ENCODE peak calls at places on chromosomes 11 and 22, in eight cellular contexts. One of them, this sample, is unnamed.

GRCh38 chr11:107653077-107653476 is 58.8 kb downstream of the SLN start:
- DNase-seq in heart left ventricle: no peak
- DNase-seq in AG04450: no peak
- DNase-seq in fibroblast of lung: no peak
- DNase-seq in gastrocnemius medialis: no peak
- DNase-seq in lower lobe of right lung: no peak
- DNase-seq in left ventricle myocardium inferior: no peak
- DNase-seq in H9: no peak
- DNase-seq in this sample: no peak

GRCh38 chr11:12195773-12196172 is 85.4 kb downstream of the MICAL2 start:
- DNase-seq in heart left ventricle: no peak
- DNase-seq in AG04450: no peak
- DNase-seq in fibroblast of lung: no peak
- DNase-seq in gastrocnemius medialis: no peak
- DNase-seq in lower lobe of right lung: no peak
- DNase-seq in left ventricle myocardium inferior: no peak
- DNase-seq in H9: no peak
- DNase-seq in this sample: no peak

GRCh38 chr22:40739723-40740122 is 60.4 kb downstream of the MCHR1 start:
- DNase-seq in heart left ventricle: no peak
- DNase-seq in AG04450: no peak
- DNase-seq in fibroblast of lung: no peak
- DNase-seq in gastrocnemius medialis: no peak
- DNase-seq in lower lobe of right lung: no peak
- DNase-seq in left ventricle myocardium inferior: no peak
- DNase-seq in H9: no peak
- DNase-seq in this sample: peak; percentile 28

GRCh38 chr11:57379732-57380131 is 1.2 kb downstream of the PRG3 start:
- DNase-seq in heart left ventricle: no peak
- DNase-seq in AG04450: no peak
- DNase-seq in fibroblast of lung: peak; percentile 29
- DNase-seq in gastrocnemius medialis: no peak
- DNase-seq in lower lobe of right lung: no peak
- DNase-seq in left ventricle myocardium inferior: no peak
- DNase-seq in H9: peak; percentile 80
- DNase-seq in this sample: peak; percentile 25

GRCh38 chr11:16843307-16843706 is 104.9 kb downstream of the C11orf58 start:
- DNase-seq in heart left ventricle: no peak
- DNase-seq in AG04450: no peak
- DNase-seq in fibroblast of lung: no peak
- DNase-seq in gastrocnemius medialis: no peak
- DNase-seq in lower lobe of right lung: no peak
- DNase-seq in left ventricle myocardium inferior: no peak
- DNase-seq in H9: no peak
- DNase-seq in this sample: no peak

GRCh38 chr22:17787159-17788022 is 13.1 kb upstream of the BID start:
- DNase-seq in heart left ventricle: no peak
- DNase-seq in AG04450: no peak
- DNase-seq in fibroblast of lung: no peak
- DNase-seq in gastrocnemius medialis: peak; percentile 51
- DNase-seq in lower lobe of right lung: no peak
- DNase-seq in left ventricle myocardium inferior: no peak
- DNase-seq in H9: no peak
- DNase-seq in this sample: no peak

GRCh38 chr11:1196516-1197391 is 26.1 kb upstream of the MUC5B start:
- DNase-seq in heart left ventricle: peak; percentile 49
- DNase-seq in AG04450: no peak
- DNase-seq in fibroblast of lung: no peak
- DNase-seq in gastrocnemius medialis: no peak
- DNase-seq in lower lobe of right lung: peak; percentile 36
- DNase-seq in left ventricle myocardium inferior: peak; percentile 11
- DNase-seq in H9: peak; percentile 20
- DNase-seq in this sample: no peak

GRCh38 chr11:70312401-70313357 is 42.2 kb downstream of the PPFIA1 start:
- DNase-seq in heart left ventricle: no peak
- DNase-seq in AG04450: no peak
- DNase-seq in fibroblast of lung: no peak
- DNase-seq in gastrocnemius medialis: no peak
- DNase-seq in lower lobe of right lung: no peak
- DNase-seq in left ventricle myocardium inferior: no peak
- DNase-seq in H9: peak; percentile 52
- DNase-seq in this sample: no peak

GRCh38 chr11:104134760-104135159 is 29.2 kb downstream of the PDGFD start:
- DNase-seq in heart left ventricle: no peak
- DNase-seq in AG04450: no peak
- DNase-seq in fibroblast of lung: no peak
- DNase-seq in gastrocnemius medialis: no peak
- DNase-seq in lower lobe of right lung: no peak
- DNase-seq in left ventricle myocardium inferior: no peak
- DNase-seq in H9: no peak
- DNase-seq in this sample: peak; percentile 50

GRCh38 chr11:6799402-6799801 is at the start of gene OR6A2:
- DNase-seq in heart left ventricle: no peak
- DNase-seq in AG04450: no peak
- DNase-seq in fibroblast of lung: no peak
- DNase-seq in gastrocnemius medialis: no peak
- DNase-seq in lower lobe of right lung: no peak
- DNase-seq in left ventricle myocardium inferior: no peak
- DNase-seq in H9: no peak
- DNase-seq in this sample: no peak

GRCh38 chr11:101466352-101466751 is 117.5 kb downstream of the TRPC6 start:
- DNase-seq in heart left ventricle: no peak
- DNase-seq in AG04450: no peak
- DNase-seq in fibroblast of lung: no peak
- DNase-seq in gastrocnemius medialis: no peak
- DNase-seq in lower lobe of right lung: no peak
- DNase-seq in left ventricle myocardium inferior: no peak
- DNase-seq in H9: peak; percentile 40
- DNase-seq in this sample: no peak

GRCh38 chr22:19815823-19816290 is 38.8 kb downstream of the GNB1L start:
- DNase-seq in heart left ventricle: no peak
- DNase-seq in AG04450: no peak
- DNase-seq in fibroblast of lung: no peak
- DNase-seq in gastrocnemius medialis: no peak
- DNase-seq in lower lobe of right lung: no peak
- DNase-seq in left ventricle myocardium inferior: no peak
- DNase-seq in H9: no peak
- DNase-seq in this sample: no peak

GRCh38 chr22:49371325-49372110 is 456.2 kb downstream of the BRD1 start:
- DNase-seq in heart left ventricle: no peak
- DNase-seq in AG04450: no peak
- DNase-seq in fibroblast of lung: no peak
- DNase-seq in gastrocnemius medialis: no peak
- DNase-seq in lower lobe of right lung: peak; percentile 30
- DNase-seq in left ventricle myocardium inferior: no peak
- DNase-seq in H9: peak; percentile 20
- DNase-seq in this sample: no peak

GRCh38 chr11:113014731-113015455 is 53.7 kb downstream of the NCAM1 start:
- DNase-seq in heart left ventricle: peak; percentile 78
- DNase-seq in AG04450: no peak
- DNase-seq in fibroblast of lung: peak; percentile 14
- DNase-seq in gastrocnemius medialis: peak; percentile 41
- DNase-seq in lower lobe of right lung: peak; percentile 48
- DNase-seq in left ventricle myocardium inferior: peak; percentile 71
- DNase-seq in H9: no peak
- DNase-seq in this sample: no peak

GRCh38 chr11:83537131-83537610 is 251.0 kb upstream of the CCDC90B start:
- DNase-seq in heart left ventricle: no peak
- DNase-seq in AG04450: no peak
- DNase-seq in fibroblast of lung: no peak
- DNase-seq in gastrocnemius medialis: no peak
- DNase-seq in lower lobe of right lung: no peak
- DNase-seq in left ventricle myocardium inferior: no peak
- DNase-seq in H9: no peak
- DNase-seq in this sample: no peak

GRCh38 chr11:82722236-82722635 is 11.4 kb downstream of the FAM181B start:
- DNase-seq in heart left ventricle: no peak
- DNase-seq in AG04450: no peak
- DNase-seq in fibroblast of lung: no peak
- DNase-seq in gastrocnemius medialis: no peak
- DNase-seq in lower lobe of right lung: no peak
- DNase-seq in left ventricle myocardium inferior: no peak
- DNase-seq in H9: no peak
- DNase-seq in this sample: no peak

GRCh38 chr22:23820748-23821211 is 18.0 kb downstream of the DERL3 start:
- DNase-seq in heart left ventricle: no peak
- DNase-seq in AG04450: no peak
- DNase-seq in fibroblast of lung: no peak
- DNase-seq in gastrocnemius medialis: no peak
- DNase-seq in lower lobe of right lung: peak; percentile 26
- DNase-seq in left ventricle myocardium inferior: no peak
- DNase-seq in H9: no peak
- DNase-seq in this sample: no peak

GRCh38 chr11:12683857-12684256 is 9.6 kb downstream of the TEAD1 start:
- DNase-seq in heart left ventricle: no peak
- DNase-seq in AG04450: no peak
- DNase-seq in fibroblast of lung: peak; percentile 49
- DNase-seq in gastrocnemius medialis: no peak
- DNase-seq in lower lobe of right lung: no peak
- DNase-seq in left ventricle myocardium inferior: no peak
- DNase-seq in H9: no peak
- DNase-seq in this sample: no peak

GRCh38 chr11:2090172-2091111 is 48.7 kb downstream of the IGF2 start:
- DNase-seq in heart left ventricle: no peak
- DNase-seq in AG04450: no peak
- DNase-seq in fibroblast of lung: no peak
- DNase-seq in gastrocnemius medialis: no peak
- DNase-seq in lower lobe of right lung: peak; percentile 41
- DNase-seq in left ventricle myocardium inferior: no peak
- DNase-seq in H9: peak; percentile 15
- DNase-seq in this sample: no peak

GRCh38 chr11:111429066-111429506 is 50.0 kb upstream of the POU2AF1 start:
- DNase-seq in heart left ventricle: peak; percentile 12
- DNase-seq in AG04450: no peak
- DNase-seq in fibroblast of lung: peak; percentile 71
- DNase-seq in gastrocnemius medialis: no peak
- DNase-seq in lower lobe of right lung: no peak
- DNase-seq in left ventricle myocardium inferior: peak; percentile 26
- DNase-seq in H9: peak; percentile 57
- DNase-seq in this sample: peak; percentile 23

GRCh38 chr22:22759889-22760546 is 115.6 kb downstream of the GGTLC2 start:
- DNase-seq in heart left ventricle: no peak
- DNase-seq in AG04450: no peak
- DNase-seq in fibroblast of lung: no peak
- DNase-seq in gastrocnemius medialis: no peak
- DNase-seq in lower lobe of right lung: no peak
- DNase-seq in left ventricle myocardium inferior: no peak
- DNase-seq in H9: no peak
- DNase-seq in this sample: no peak

DNA sequence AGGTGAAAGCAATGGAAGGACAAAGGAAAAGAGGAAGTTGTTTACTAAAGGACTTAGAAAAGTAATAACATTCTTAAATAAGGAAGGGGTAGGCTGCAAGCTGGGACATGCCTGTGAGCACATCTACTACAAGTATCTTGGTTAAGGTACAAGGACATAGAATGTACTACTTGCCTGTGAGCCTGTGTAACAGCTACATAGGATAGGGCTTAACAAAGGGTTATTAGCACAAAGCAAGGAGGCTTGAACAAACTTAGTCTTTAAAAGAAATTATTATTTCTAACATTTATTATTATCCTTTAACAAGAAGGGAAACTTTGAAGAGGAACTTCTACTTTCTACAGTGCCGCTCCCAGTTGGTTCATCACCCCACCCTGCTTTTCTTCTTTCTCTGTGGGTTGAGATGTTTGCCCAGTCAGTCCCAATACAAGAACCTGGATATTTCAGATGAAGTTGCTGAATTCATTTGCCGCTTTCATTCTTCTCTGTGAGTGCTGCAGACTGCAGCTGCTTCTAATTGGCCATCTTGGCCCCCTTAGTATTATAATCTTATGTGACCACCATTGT is 87.5 kb downstream of the PRMT3 start:
- DNase-seq in heart left ventricle: no peak
- DNase-seq in AG04450: no peak
- DNase-seq in fibroblast of lung: no peak
- DNase-seq in gastrocnemius medialis: no peak
- DNase-seq in lower lobe of right lung: no peak
- DNase-seq in left ventricle myocardium inferior: no peak
- DNase-seq in H9: no peak
- DNase-seq in this sample: no peak
- H3K27ac ChIP-seq in heart left ventricle: peak overlapping the region; percentile 34
- H3K27ac ChIP-seq in AG04450: no peak overlapping the region
- H3K27ac ChIP-seq in fibroblast of lung: no peak overlapping the region
- H3K27ac ChIP-seq in gastrocnemius medialis: peak overlapping the region; percentile 60
- H3K27ac ChIP-seq in lower lobe of right lung: peak overlapping the region; percentile 14
- H3K27ac ChIP-seq in left ventricle myocardium inferior: peak overlapping the region; percentile 83
- H3K27ac ChIP-seq in H9: peak overlapping the region; percentile 62
- H3K27ac ChIP-seq in this sample: no peak overlapping the region

GRCh38 chr11:73209892-73210291 is 8.2 kb upstream of the P2RY2 start:
- DNase-seq in heart left ventricle: no peak
- DNase-seq in AG04450: no peak
- DNase-seq in fibroblast of lung: no peak
- DNase-seq in gastrocnemius medialis: no peak
- DNase-seq in lower lobe of right lung: no peak
- DNase-seq in left ventricle myocardium inferior: no peak
- DNase-seq in H9: no peak
- DNase-seq in this sample: no peak
- TF ChIP-seq CTCF in heart left ventricle: no peak
- TF ChIP-seq CTCF in AG04450: no peak
- TF ChIP-seq CTCF in fibroblast of lung: no peak
- TF ChIP-seq CTCF in gastrocnemius medialis: no peak
- TF ChIP-seq CTCF in lower lobe of right lung: no peak
- TF ChIP-seq CTCF in left ventricle myocardium inferior: no peak
- TF ChIP-seq CTCF in H9: no peak
- TF ChIP-seq CTCF in this sample: no peak

GRCh38 chr11:61872935-61873565 is 18.3 kb downstream of the FADS3 start:
- DNase-seq in heart left ventricle: no peak
- DNase-seq in AG04450: no peak
- DNase-seq in fibroblast of lung: no peak
- DNase-seq in gastrocnemius medialis: no peak
- DNase-seq in lower lobe of right lung: no peak
- DNase-seq in left ventricle myocardium inferior: no peak
- DNase-seq in H9: no peak
- DNase-seq in this sample: no peak
- H3K27ac ChIP-seq in heart left ventricle: no peak overlapping the region
- H3K27ac ChIP-seq in AG04450: no peak overlapping the region
- H3K27ac ChIP-seq in fibroblast of lung: no peak overlapping the region
- H3K27ac ChIP-seq in gastrocnemius medialis: no peak overlapping the region
- H3K27ac ChIP-seq in lower lobe of right lung: no peak overlapping the region
- H3K27ac ChIP-seq in left ventricle myocardium inferior: peak overlapping the region; percentile 89
- H3K27ac ChIP-seq in H9: no peak overlapping the region
- H3K27ac ChIP-seq in this sample: no peak overlapping the region

DNA sequence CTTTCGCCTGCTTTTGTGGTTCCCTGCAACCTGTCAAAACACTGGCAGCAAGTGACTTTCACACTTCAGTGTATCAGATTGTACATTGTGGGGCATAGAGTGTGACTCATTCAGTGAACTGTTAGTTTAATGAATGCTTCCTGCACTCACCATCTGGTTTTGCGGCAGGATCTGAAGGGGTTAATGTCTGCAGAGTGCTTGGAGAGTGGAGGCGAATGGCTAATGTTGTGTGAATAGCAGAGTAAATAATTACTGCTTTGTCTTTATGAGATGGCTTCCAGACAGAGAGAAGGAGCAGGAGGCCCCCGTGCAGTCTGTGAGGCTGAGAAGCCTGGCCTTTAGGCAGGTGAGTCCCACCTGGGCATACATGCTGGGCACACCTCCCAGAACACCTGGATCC is 454.3 kb upstream of the KIRREL3 start:
- DNase-seq in heart left ventricle: no peak
- DNase-seq in AG04450: no peak
- DNase-seq in fibroblast of lung: no peak
- DNase-seq in gastrocnemius medialis: no peak
- DNase-seq in lower lobe of right lung: no peak
- DNase-seq in left ventricle myocardium inferior: no peak
- DNase-seq in H9: no peak
- DNase-seq in this sample: no peak
- TF ChIP-seq CTCF in heart left ventricle: no peak
- TF ChIP-seq CTCF in AG04450: no peak
- TF ChIP-seq CTCF in fibroblast of lung: no peak
- TF ChIP-seq CTCF in gastrocnemius medialis: no peak
- TF ChIP-seq CTCF in lower lobe of right lung: no peak
- TF ChIP-seq CTCF in left ventricle myocardium inferior: no peak
- TF ChIP-seq CTCF in H9: no peak
- TF ChIP-seq CTCF in this sample: no peak